ENCODE peak calls at places on chromosome X, in ten cellular contexts. Q is Peyer's patch, O is breast epithelium, R is thyroid gland, W is ovary, M is endothelial cell of umbilical vein, L is tibial nerve, H is A549, S is body of pancreas, E is suprapubic skin. Z is an unnamed sample.
A peak's percentile ranks its signal among the peaks of the same experiment; 100 is the strongest.

GRCh38 chrX:129980043-129980442 is 2.4 kb upstream of the BCORL1 start:
- DNase-seq in Q (peak; percentile 59), O (no peak), R (peak; percentile 61), W (peak; percentile 64), M (no peak), L (no peak), H (no peak), S (peak; percentile 38), E (peak; percentile 67), Z (no peak)

GRCh38 chrX:107978080-107978479 is 4.1 kb downstream of the TEX13B start:
- DNase-seq in Q (no peak), O (no peak), R (no peak), W (no peak), M (no peak), L (no peak), H (no peak), S (no peak), E (no peak), Z (no peak)

GRCh38 chrX:54807524-54808108 is at the start of gene MAGED2:
- DNase-seq in Q (peak; percentile 21), O (no peak), R (peak; percentile 38), W (peak; percentile 70), M (peak; percentile 68), L (peak; percentile 13), H (no peak), S (peak; percentile 22), E (no peak), Z (no peak)

GRCh38 chrX:8971116-8971515 is 62.8 kb downstream of the FAM9B start:
- DNase-seq in Q (no peak), O (no peak), R (no peak), W (no peak), M (peak; percentile 48), L (no peak), H (peak; percentile 67), S (no peak), E (no peak), Z (no peak)

GRCh38 chrX:77788050-77788449 is 2.0 kb upstream of the ATRX start:
- DNase-seq in Q (no peak), O (no peak), R (no peak), W (no peak), M (peak; percentile 42), L (no peak), H (peak; percentile 88), S (no peak), E (no peak), Z (peak; percentile 27)

GRCh38 chrX:141405486-141405877 is 163.2 kb upstream of the SPANXC start:
- DNase-seq in Q (no peak), O (no peak), R (no peak), W (no peak), M (peak; percentile 85), L (no peak), H (peak; percentile 89), S (no peak), E (no peak), Z (no peak)

GRCh38 chrX:33062016-33062415 is 149.3 kb downstream of the DMD start:
- DNase-seq in Q (no peak), O (no peak), R (no peak), W (no peak), M (no peak), L (no peak), H (no peak), S (no peak), E (no peak), Z (no peak)

GRCh38 chrX:24838624-24839023 is 144.9 kb downstream of the POLA1 start:
- DNase-seq in Q (no peak), O (no peak), R (no peak), W (no peak), M (peak; percentile 42), L (no peak), H (peak; percentile 31), S (no peak), E (no peak), Z (no peak)

GRCh38 chrX:135396109-135396508 is 25.6 kb upstream of the SMIM10L2A start:
- DNase-seq in Q (no peak), O (no peak), R (no peak), W (no peak), M (peak; percentile 75), L (no peak), H (peak; percentile 5), S (peak; percentile 21), E (no peak), Z (no peak)

GRCh38 chrX:37816766-37817165 is 30.6 kb downstream of the DYNLT3 start:
- DNase-seq in Q (no peak), O (no peak), R (no peak), W (no peak), M (no peak), L (no peak), H (no peak), S (no peak), E (no peak), Z (no peak)

GRCh38 chrX:37815366-37815765 is 32.0 kb downstream of the DYNLT3 start:
- DNase-seq in Q (no peak), O (no peak), R (no peak), W (no peak), M (no peak), L (no peak), H (no peak), S (no peak), E (no peak), Z (no peak)

GRCh38 chrX:37809970-37810369 is 30.1 kb downstream of the CYBB start:
- DNase-seq in Q (no peak), O (no peak), R (no peak), W (no peak), M (no peak), L (no peak), H (no peak), S (no peak), E (no peak), Z (no peak)

GRCh38 chrX:37813570-37813969 is 33.7 kb downstream of the CYBB start:
- DNase-seq in Q (no peak), O (no peak), R (no peak), W (no peak), M (no peak), L (no peak), H (no peak), S (no peak), E (no peak), Z (no peak)

DNA sequence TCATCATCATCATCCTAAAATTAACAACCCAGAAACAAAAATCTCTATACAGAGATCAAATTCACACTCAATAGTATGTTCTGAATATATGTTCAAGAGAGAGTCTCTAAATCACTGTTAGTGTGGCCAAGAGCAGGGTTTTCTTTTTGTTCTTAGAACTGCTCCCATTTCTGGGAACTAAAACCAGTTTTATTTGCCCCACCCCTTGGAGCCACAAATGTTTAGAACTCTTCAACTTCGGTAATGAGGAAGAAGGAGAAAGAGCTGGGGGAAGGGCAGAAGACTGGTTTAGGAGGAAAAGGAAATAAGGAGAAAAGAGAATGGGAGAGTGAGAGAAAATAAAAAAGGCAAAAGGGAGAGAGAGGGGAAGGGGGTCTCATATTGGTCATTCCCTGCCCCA is 32.3 kb downstream of the CYBB start:
- DNase-seq in Q (no peak), O (no peak), R (no peak), W (no peak), M (no peak), L (no peak), H (no peak), S (no peak), E (no peak), Z (no peak)
- TF ChIP-seq POLR2A in Q (no peak), O (no peak), R (no peak), W (no peak), M (no peak), L (no peak), H (no peak), S (no peak), E (no peak), Z (no peak)

GRCh38 chrX:101550362-101550761 is at the start of gene ARMCX1:
- DNase-seq in Q (no peak), O (peak; percentile 54), R (peak; percentile 63), W (peak; percentile 74), M (peak; percentile 87), L (peak; percentile 67), H (peak; percentile 11), S (peak; percentile 61), E (peak; percentile 81), Z (peak; percentile 44)
- TF ChIP-seq POLR2A in Q (no peak), O (no peak), R (no peak), W (peak; percentile 53), M (peak; percentile 91), L (peak; percentile 84), H (no peak), S (peak; percentile 24), E (peak; percentile 53), Z (peak; percentile 57)

DNA sequence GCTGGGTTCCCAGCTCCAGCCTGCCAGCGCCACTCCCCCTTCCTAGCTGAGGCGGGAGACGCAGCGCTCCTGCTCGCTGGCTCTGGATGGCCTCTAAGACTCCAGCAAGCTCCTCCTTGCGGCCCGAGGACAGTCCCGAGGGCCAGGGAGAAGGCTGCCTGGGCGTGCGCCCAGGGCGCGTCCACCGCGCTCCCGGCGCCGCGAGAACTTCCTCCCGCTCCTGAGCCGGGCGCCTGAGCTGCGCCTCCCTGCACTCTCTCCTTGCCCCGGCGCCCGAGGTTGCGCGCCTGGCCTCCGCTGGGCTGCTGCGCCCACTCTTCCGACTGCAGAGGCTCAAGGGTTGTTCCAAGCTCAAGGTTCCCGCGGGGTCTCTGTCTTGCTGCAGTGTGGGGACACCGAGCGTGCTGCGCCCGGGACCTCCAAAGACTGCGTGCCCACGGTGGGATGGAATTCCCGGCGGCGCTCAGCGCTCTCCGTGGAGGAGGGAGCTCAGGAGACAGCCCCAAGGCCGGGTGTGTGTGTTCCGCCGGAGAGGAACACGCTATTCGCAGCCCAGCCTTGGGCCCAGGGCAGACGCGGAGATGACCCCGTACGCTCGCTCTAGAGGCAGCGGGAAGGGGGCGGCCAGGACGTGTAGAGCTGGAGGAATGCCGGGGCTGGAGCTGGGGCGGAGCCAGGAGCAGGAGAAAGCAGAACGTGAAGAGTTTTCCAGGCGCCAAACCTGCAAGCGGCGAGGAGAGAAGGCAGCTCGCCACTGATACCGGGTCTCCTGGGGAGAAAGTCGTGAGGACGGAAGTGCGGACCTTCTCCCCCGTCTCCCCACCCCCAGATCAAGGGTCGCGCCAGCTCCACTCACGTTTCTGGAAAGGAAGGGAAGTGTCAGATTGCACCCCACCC is at the start of gene ARHGAP6:
- DNase-seq in Q (no peak), O (no peak), R (peak; percentile 8), W (peak; percentile 67), M (peak; percentile 6), L (peak; percentile 13), H (peak; percentile 30), S (peak; percentile 12), E (peak; percentile 66), Z (no peak)
- TF ChIP-seq POLR2A in Q (no peak), O (no peak), R (no peak), W (no peak), M (no peak), L (no peak), H (no peak), S (no peak), E (no peak), Z (no peak)

DNA sequence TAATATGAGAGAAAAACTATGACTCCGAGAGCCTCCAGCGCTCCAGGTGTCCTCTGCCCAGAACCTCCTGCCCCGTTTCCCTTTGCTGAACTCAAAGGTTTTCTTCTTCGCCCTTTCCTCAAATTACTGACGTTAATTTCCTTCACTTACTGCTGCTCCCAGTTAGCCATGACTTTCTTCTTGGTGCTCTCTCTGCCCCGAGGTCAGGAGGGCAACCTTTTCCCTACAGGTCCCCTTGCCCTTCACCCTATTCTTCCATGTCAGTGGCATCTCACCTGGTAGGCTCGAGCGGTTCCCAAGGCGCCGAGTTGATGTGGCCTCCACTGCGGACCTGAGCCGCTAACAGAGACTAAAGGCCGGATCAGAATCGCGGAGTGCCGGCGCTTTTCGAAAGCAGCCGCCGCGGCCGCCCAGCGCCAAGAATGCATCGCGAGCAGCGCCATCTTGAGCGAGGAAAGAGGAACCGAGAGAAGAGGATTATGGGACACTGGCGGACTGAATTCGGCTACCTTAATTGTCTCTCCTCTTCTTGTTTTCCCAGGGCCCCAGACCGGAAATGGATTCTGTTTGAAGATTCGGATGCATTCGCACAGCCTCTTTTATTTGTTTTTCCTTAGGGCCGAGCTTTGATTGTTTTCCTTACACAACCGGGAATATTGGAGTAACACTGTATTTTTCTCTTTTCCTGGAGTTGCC is at the start of gene ABCB7:
- DNase-seq in Q (peak; percentile 62), O (no peak), R (peak; percentile 53), W (peak; percentile 58), M (peak; percentile 63), L (peak; percentile 13), H (peak; percentile 79), S (peak; percentile 53), E (peak; percentile 67), Z (peak; percentile 26)
- TF ChIP-seq POLR2A in Q (peak; percentile 16), O (no peak), R (no peak), W (no peak), M (peak; percentile 48), L (no peak), H (peak; percentile 35), S (no peak), E (peak; percentile 30), Z (peak; percentile 34)

Z was measured in H54.